ENCODE peak calls at places on chromosomes 5 and 9, in nine cellular contexts. L, Y, R, Z, F, B, W, E and U are unnamed samples.

GRCh38 chr5:58236498-58236897 is 223.4 kb downstream of the PLK2 start:
- DNase-seq in Z (no peak), E (no peak), Y (no peak), F (no peak), W (no peak), R (no peak), B (no peak), L (no peak), U (no peak)

GRCh38 chr9:36191290-36191645 is 547 bp downstream of the CLTA start:
- DNase-seq in E (no peak), W (no peak), R (peak), F (peak), Y (peak), L (peak), Z (peak), B (no peak), U (no peak)

GRCh38 chr5:173832386-173832785 is 55.8 kb upstream of the CPEB4 start:
- DNase-seq in Z (no peak), Y (no peak), B (no peak), E (no peak), R (no peak), W (no peak), L (no peak), F (no peak), U (no peak)

GRCh38 chr9:81563020-81563407 is 126.3 kb downstream of the TLE1 start:
- DNase-seq in Z (no peak), R (no peak), F (no peak), B (no peak), E (no peak), L (no peak), W (no peak), Y (no peak), U (no peak)

GRCh38 chr5:138664276-138664943 is 88.8 kb upstream of the CTNNA1 start:
- DNase-seq in E (no peak), Z (no peak), L (no peak), B (no peak), R (no peak), Y (no peak), W (no peak), F (no peak), U (peak)

GRCh38 chr5:92163906-92164305 is 780.8 kb upstream of the ARRDC3 start:
- DNase-seq in R (no peak), W (no peak), F (no peak), Y (no peak), B (no peak), Z (no peak), L (no peak), E (no peak), U (no peak)

GRCh38 chr9:131475956-131476776 is 26.6 kb upstream of the POMT1 start:
- DNase-seq in B (no peak), F (no peak), Z (no peak), W (no peak), Y (no peak), E (peak), L (peak), R (no peak), U (peak)

GRCh38 chr5:112861638-112861985 is 525 bp downstream of the SRP19 start:
- DNase-seq in Y (no peak), R (no peak), Z (no peak), F (no peak), E (no peak), B (no peak), W (no peak), L (no peak), U (no peak)

GRCh38 chr9:135103001-135103446 is 15.6 kb downstream of the OLFM1 start:
- DNase-seq in B (no peak), Y (no peak), Z (no peak), W (no peak), L (no peak), F (no peak), R (no peak), E (no peak), U (no peak)

GRCh38 chr5:59146729-59147128 is 563.9 kb downstream of the RAB3C start:
- DNase-seq in L (no peak), R (no peak), Z (no peak), F (no peak), W (no peak), B (no peak), Y (no peak), E (no peak), U (no peak)

GRCh38 chr5:117131876-117132275 is 557.3 kb upstream of the SEMA6A start:
- DNase-seq in L (no peak), Y (no peak), F (no peak), B (no peak), W (no peak), R (no peak), Z (no peak), E (no peak), U (no peak)

GRCh38 chr5:140351609-140352334 is 5.4 kb upstream of the HBEGF start:
- DNase-seq in L (no peak), Z (no peak), B (no peak), F (peak), R (peak), E (peak), Y (peak), W (peak), U (no peak)

GRCh38 chr5:150263801-150264621 is 25.6 kb downstream of the CAMK2A start:
- DNase-seq in L (peak), W (no peak), F (peak), Y (no peak), R (peak), Z (peak), E (peak), B (no peak), U (no peak)

GRCh38 chr5:150481972-150482406 is 25.9 kb upstream of the NDST1 start:
- DNase-seq in E (no peak), L (no peak), R (no peak), Z (no peak), Y (no peak), F (no peak), W (no peak), B (no peak), U (no peak)

GRCh38 chr9:126543490-126543889 is 70.2 kb upstream of the LMX1B start:
- DNase-seq in F (no peak), W (no peak), E (no peak), B (no peak), Y (no peak), R (no peak), L (no peak), Z (no peak), U (no peak)

GRCh38 chr5:54259090-54259489 is 51.3 kb downstream of the ARL15 start:
- DNase-seq in B (no peak), F (no peak), L (no peak), Z (no peak), E (no peak), R (no peak), Y (no peak), W (no peak), U (no peak)

GRCh38 chr9:79588488-79588887 is 16.7 kb downstream of the TLE4 start:
- DNase-seq in E (no peak), B (no peak), R (no peak), F (no peak), Z (no peak), Y (no peak), W (no peak), L (no peak), U (no peak)

GRCh38 chr5:38660194-38660668 is 103.8 kb upstream of the LIFR start:
- DNase-seq in E (no peak), Y (no peak), W (peak), B (no peak), F (no peak), Z (no peak), L (no peak), R (peak), U (no peak)

GRCh38 chr5:59829922-59830321 is 63.6 kb downstream of the PDE4D start:
- DNase-seq in L (no peak), R (no peak), Z (no peak), E (no peak), B (no peak), F (no peak), Y (no peak), W (no peak), U (no peak)

GRCh38 chr5:67192719-67193464 is 3.7 kb downstream of the CD180 start:
- DNase-seq in W (no peak), Z (no peak), R (no peak), B (no peak), E (no peak), Y (no peak), L (no peak), F (no peak), U (no peak)

GRCh38 chr5:73592546-73592945 is 27.0 kb downstream of the UTP15 start:
- DNase-seq in W (no peak), Y (no peak), B (no peak), L (no peak), Z (no peak), F (no peak), E (no peak), R (peak), U (no peak)

GRCh38 chr9:91558879-91559278 is 135.2 kb upstream of the NFIL3 start:
- DNase-seq in R (no peak), L (no peak), F (no peak), Z (no peak), Y (no peak), E (no peak), W (no peak), B (no peak), U (no peak)

GRCh38 chr5:98827161-98827560 is 53.7 kb downstream of the RGMB start:
- DNase-seq in F (peak), W (peak), B (no peak), L (no peak), E (peak), R (peak), Z (no peak), Y (no peak), U (no peak)

GRCh38 chr9:109751253-109751652 is 28.7 kb upstream of the PALM2AKAP2 start:
- DNase-seq in F (no peak), W (peak), R (no peak), E (no peak), B (no peak), Y (no peak), Z (no peak), L (no peak), U (no peak)

GRCh38 chr5:71892641-71893340 is 173.7 kb downstream of the CARTPT start:
- DNase-seq in L (no peak), W (no peak), E (no peak), F (no peak), Y (no peak), R (no peak), B (peak), Z (no peak), U (no peak)

GRCh38 chr9:15299374-15299939 is 7.6 kb downstream of the TTC39B start:
- DNase-seq in Y (no peak), Z (no peak), F (no peak), E (no peak), W (no peak), B (no peak), L (no peak), R (no peak), U (no peak)

GRCh38 chr9:83554278-83554677 is 16.1 kb upstream of the FRMD3 start:
- DNase-seq in Y (no peak), E (no peak), W (no peak), B (no peak), F (peak), Z (no peak), R (no peak), L (peak), U (no peak)

GRCh38 chr5:96703985-96704384 is 41.8 kb downstream of the CAST start:
- DNase-seq in L (no peak), E (no peak), F (no peak), W (no peak), R (no peak), Z (no peak), B (no peak), Y (no peak), U (no peak)

GRCh38 chr5:90866915-90867715 is 308.5 kb downstream of the ADGRV1 start:
- DNase-seq in B (no peak), E (no peak), W (peak), R (peak), L (no peak), Z (no peak), Y (no peak), F (no peak), U (no peak)

GRCh38 chr5:42583322-42583721 is 160.1 kb downstream of the GHR start:
- DNase-seq in W (peak), B (no peak), Z (peak), L (peak), Y (peak), F (peak), E (peak), R (peak), U (no peak)

GRCh38 chr5:168413062-168413461 is 73.2 kb upstream of the RARS1 start:
- DNase-seq in W (no peak), F (no peak), R (no peak), B (no peak), Y (peak), E (no peak), Z (no peak), L (no peak), U (no peak)

GRCh38 chr5:142746532-142746931 is 23.6 kb upstream of the ARHGAP26 start:
- DNase-seq in B (no peak), F (no peak), Z (no peak), E (peak), L (no peak), R (no peak), Y (no peak), W (no peak), U (no peak)

DNA sequence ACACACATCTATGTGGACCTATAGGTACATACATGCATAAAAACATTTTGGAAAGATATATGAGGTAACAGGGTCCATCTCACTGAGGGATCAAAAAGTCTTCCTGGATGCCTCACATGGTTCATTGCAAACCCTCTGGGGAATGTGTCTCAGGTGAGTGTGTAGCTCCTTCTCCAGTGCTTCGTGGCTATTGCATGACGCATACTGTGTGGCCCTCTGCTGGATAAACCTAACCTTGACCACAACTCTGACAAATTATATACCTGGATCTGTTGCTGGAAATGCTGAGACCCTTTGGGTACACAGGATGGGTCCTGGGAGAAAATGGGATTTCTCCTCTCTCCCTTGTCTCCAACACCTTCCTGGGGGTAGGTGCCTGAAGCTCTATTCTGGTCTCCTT is 91.9 kb downstream of the JAKMIP2 start:
- DNase-seq in B (no peak), W (peak), E (no peak), L (no peak), Z (peak), Y (no peak), R (peak), F (no peak), U (no peak)
- TF ChIP-seq CTCF in B (no peak), W (peak), E (peak), L (no peak), Z (no peak), Y (no peak), R (no peak), F (no peak), U (no peak)

GRCh38 chr5:157108961-157109360 is at the start of gene HAVCR2:
- DNase-seq in B (peak), R (no peak), Z (peak), W (no peak), E (no peak), Y (peak), F (peak), L (no peak), U (no peak)

GRCh38 chr5:157107508-157107907 is 1.3 kb downstream of the HAVCR2 start:
- DNase-seq in L (no peak), R (no peak), F (no peak), Y (no peak), B (no peak), W (no peak), E (no peak), Z (no peak), U (no peak)

GRCh38 chr5:157109744-157110143 is 900 bp upstream of the HAVCR2 start:
- DNase-seq in L (no peak), Z (no peak), F (no peak), Y (no peak), R (no peak), E (no peak), W (no peak), B (no peak), U (no peak)

GRCh38 chr5:157106668-157107461 is 2.0 kb downstream of the HAVCR2 start:
- DNase-seq in F (peak), L (no peak), B (no peak), E (no peak), R (no peak), W (no peak), Y (no peak), Z (peak), U (no peak)
- TF ChIP-seq EP300 in F (no peak), L (no peak), B (no peak), E (no peak), R (no peak), W (no peak), Y (no peak), Z (no peak), U (no peak)

GRCh38 chr5:21391506-21391905 is 1403.5 kb upstream of the CDH18 start:
- DNase-seq in Z (no peak), L (no peak), Y (no peak), R (no peak), W (peak), B (no peak), F (no peak), E (no peak), U (no peak)
- TF ChIP-seq CTCF in Z (no peak), L (no peak), Y (no peak), R (no peak), W (peak), B (no peak), F (no peak), E (no peak), U (no peak)

GRCh38 chr5:127993476-127993875 is 90.1 kb upstream of the SLC12A2 start:
- DNase-seq in Z (no peak), W (no peak), R (no peak), F (no peak), E (no peak), Y (no peak), L (no peak), B (no peak), U (no peak)
- TF ChIP-seq EP300 in Z (no peak), W (no peak), R (no peak), F (no peak), E (no peak), Y (no peak), L (no peak), B (no peak), U (no peak)